ENCODE peak calls at places on chromosome 7, in four cellular contexts. O, L, S and M are unnamed samples. For H3K27me3, the result is how much of the 10 kb centered on the place peaks cover.

GRCh38 chr7:125406111-125406510 is 476.5 kb upstream of the POT1 start:
- DNase-seq in O (no peak), L (no peak), S (no peak), M (no peak)

GRCh38 chr7:76515999-76516443 is 5.7 kb downstream of the UPK3B start:
- DNase-seq in S (no peak), L (peak), O (no peak), M (no peak)

GRCh38 chr7:85237721-85238120 is 50.9 kb upstream of the SEMA3D start:
- DNase-seq in O (no peak), L (no peak), S (no peak), M (no peak)

GRCh38 chr7:92034116-92034515 is 93.5 kb downstream of the AKAP9 start:
- DNase-seq in L (no peak), O (no peak), S (no peak), M (no peak)

GRCh38 chr7:121015560-121015959 is 27.0 kb downstream of the CPED1 start:
- DNase-seq in S (no peak), L (no peak), O (no peak), M (no peak)

GRCh38 chr7:1564603-1565022 is 5.2 kb downstream of the PSMG3 start:
- DNase-seq in S (no peak), L (no peak), O (no peak), M (no peak)

GRCh38 chr7:5477723-5478531 is 54.3 kb upstream of the TNRC18 start:
- DNase-seq in O (no peak), S (no peak), L (no peak), M (peak)

GRCh38 chr7:38584443-38585210 is 46.5 kb downstream of the AMPH start:
- DNase-seq in O (no peak), S (no peak), L (no peak), M (no peak)

GRCh38 chr7:22858640-22859561 is 36.3 kb upstream of the TOMM7 start:
- DNase-seq in S (no peak), L (no peak), O (no peak), M (no peak)

GRCh38 chr7:138565451-138566114 is 105.5 kb downstream of the TRIM24 start:
- DNase-seq in O (no peak), L (peak), S (no peak), M (no peak)

GRCh38 chr7:151038951-151039849 is 9.1 kb upstream of the ASIC3 start:
- DNase-seq in L (peak), S (no peak), O (no peak), M (no peak)

GRCh38 chr7:123615344-123615743 is 13.7 kb downstream of the ASB15 start:
- DNase-seq in S (no peak), O (no peak), L (peak), M (no peak)

GRCh38 chr7:90938371-90938770 is 325.9 kb upstream of the FZD1 start:
- DNase-seq in L (no peak), O (no peak), S (no peak), M (no peak)

GRCh38 chr7:380724-381210 is 90.8 kb downstream of the FOXL3 start:
- DNase-seq in O (no peak), S (no peak), L (no peak), M (no peak)

GRCh38 chr7:1950623-1951523 is 280.8 kb downstream of the ELFN1 start:
- DNase-seq in L (no peak), S (no peak), O (no peak), M (no peak)

GRCh38 chr7:75740846-75741497 is 2.2 kb upstream of the HIP1 start:
- DNase-seq in O (no peak), L (peak), S (peak), M (no peak)

GRCh38 chr7:98974205-98974604 is 95.9 kb downstream of the TRRAP start:
- DNase-seq in S (no peak), L (no peak), O (no peak), M (no peak)

GRCh38 chr7:105887569-105888199 is 11.3 kb upstream of the ATXN7L1 start:
- DNase-seq in S (no peak), O (no peak), L (no peak), M (no peak)

GRCh38 chr7:21543528-21544302 is 876 bp downstream of the DNAH11 start:
- DNase-seq in L (no peak), S (no peak), O (no peak), M (peak)

GRCh38 chr7:116441534-116441933 is 58.0 kb upstream of the CAV2 start:
- DNase-seq in L (no peak), S (no peak), O (no peak), M (no peak)

GRCh38 chr7:42964849-42965805 is 33.0 kb downstream of the MRPL32 start:
- DNase-seq in L (no peak), S (peak), O (no peak), M (no peak)

GRCh38 chr7:43697690-43698089 is 31.6 kb downstream of the COA1 start:
- DNase-seq in S (no peak), L (no peak), O (no peak), M (no peak)

GRCh38 chr7:47326808-47327207 is 255.1 kb downstream of the TNS3 start:
- DNase-seq in O (no peak), S (no peak), L (no peak), M (no peak)

GRCh38 chr7:148572067-148572522 is 18.5 kb upstream of the C7orf33 start:
- DNase-seq in O (no peak), L (no peak), S (no peak), M (no peak)

GRCh38 chr7:139647085-139647484 is 123.6 kb downstream of the CLEC2L start:
- DNase-seq in S (peak), L (no peak), O (no peak), M (no peak)

GRCh38 chr7:34652784-34653183 is 5.2 kb upstream of the NPSR1 start:
- DNase-seq in L (peak), S (no peak), O (no peak), M (no peak)

GRCh38 chr7:137943132-137943551 is 58.7 kb downstream of the CREB3L2 start:
- DNase-seq in O (no peak), L (peak), S (no peak), M (no peak)

GRCh38 chr7:41886257-41886905 is 183.5 kb upstream of the INHBA start:
- DNase-seq in S (no peak), O (no peak), L (no peak), M (peak)

GRCh38 chr7:47895026-47895425 is 53.2 kb downstream of the PKD1L1 start:
- DNase-seq in O (no peak), S (no peak), L (no peak), M (no peak)

GRCh38 chr7:148503900-148504487 is 86.6 kb upstream of the C7orf33 start:
- DNase-seq in L (no peak), O (no peak), S (no peak), M (peak)

GRCh38 chr7:3381073-3381685 is 80.1 kb downstream of the SDK1 start:
- DNase-seq in S (no peak), L (no peak), O (no peak), M (no peak)
- H3K27me3 ChIP-seq in S (under half), L (under half), O (under half), M (under half)

DNA sequence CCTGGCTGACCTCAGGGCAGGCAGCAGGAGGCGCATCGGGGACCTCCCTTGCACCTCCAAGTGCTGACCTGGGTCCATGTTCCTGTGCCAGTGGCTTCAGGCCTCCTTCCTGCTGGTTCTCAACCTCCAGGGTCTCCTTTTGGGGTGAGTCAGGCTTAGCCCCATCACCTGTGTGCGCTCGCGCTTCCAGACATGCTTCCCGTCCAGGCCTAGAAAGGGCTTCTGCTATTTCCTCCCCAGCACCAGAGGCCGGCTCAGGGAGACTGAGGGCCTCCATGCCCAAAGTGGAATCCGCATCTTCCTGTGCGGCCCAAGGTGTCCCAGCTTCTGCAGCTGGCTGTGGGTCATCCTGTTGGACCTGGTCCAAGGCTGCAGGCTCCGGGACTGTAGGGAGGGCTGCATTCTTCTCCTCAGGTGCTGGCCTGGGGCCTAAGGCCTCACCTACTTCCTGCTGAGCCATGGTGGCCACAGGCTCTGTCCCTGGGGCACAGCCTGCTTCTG is 5.9 kb downstream of the NACAD start:
- DNase-seq in S (no peak), L (no peak), O (no peak), M (no peak)
- TF ChIP-seq YY1 in S (no peak), L (no peak), O (no peak), M (no peak)

GRCh38 chr7:149635561-149636329 is 137.6 kb downstream of the ZNF467 start:
- DNase-seq in L (peak), O (peak), S (no peak), M (no peak)
- TF ChIP-seq ZNF274 in L (no peak), O (no peak), S (no peak), M (no peak)

DNA sequence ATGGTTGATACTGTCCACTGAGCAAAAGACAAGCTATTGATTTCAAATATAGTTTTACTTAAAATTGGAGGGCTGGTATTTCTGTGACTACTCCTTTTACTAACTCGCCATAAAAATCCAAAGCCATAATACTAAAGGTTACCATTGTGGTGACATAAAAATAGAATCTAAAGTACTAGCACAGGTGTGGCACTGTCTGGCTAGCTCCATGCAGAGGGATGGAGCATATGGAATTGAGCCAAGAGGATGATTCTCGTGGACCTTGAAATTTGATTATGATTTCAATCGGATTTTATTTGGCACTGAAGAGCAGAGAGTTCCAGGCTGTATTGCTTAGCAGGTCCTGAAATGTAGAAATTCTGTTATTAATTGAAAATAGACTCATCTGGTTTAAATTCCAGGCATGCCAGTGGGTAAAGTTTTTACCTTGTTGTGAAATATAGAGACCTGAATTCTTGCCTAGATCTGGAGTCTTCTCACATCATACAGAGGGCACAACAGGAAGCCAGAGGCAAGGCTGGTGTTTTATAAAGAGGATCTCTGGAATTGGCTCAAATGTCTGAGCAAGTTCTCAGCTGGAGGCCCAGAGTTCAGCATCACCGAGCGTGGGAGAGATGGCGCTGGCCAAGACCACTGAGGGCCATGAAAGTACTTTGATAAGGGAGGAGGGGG is 29.9 kb upstream of the DLD start:
- DNase-seq in O (no peak), S (no peak), L (no peak), M (no peak)
- H3K27me3 ChIP-seq in O (under half), S (under half), L (under half), M (under half)

GRCh38 chr7:114903131-114903530 is 18.8 kb upstream of the MDFIC start:
- DNase-seq in L (no peak), S (no peak), O (no peak), M (no peak)

GRCh38 chr7:114901771-114902170 is 20.1 kb upstream of the MDFIC start:
- DNase-seq in L (no peak), O (no peak), S (no peak), M (no peak)

DNA sequence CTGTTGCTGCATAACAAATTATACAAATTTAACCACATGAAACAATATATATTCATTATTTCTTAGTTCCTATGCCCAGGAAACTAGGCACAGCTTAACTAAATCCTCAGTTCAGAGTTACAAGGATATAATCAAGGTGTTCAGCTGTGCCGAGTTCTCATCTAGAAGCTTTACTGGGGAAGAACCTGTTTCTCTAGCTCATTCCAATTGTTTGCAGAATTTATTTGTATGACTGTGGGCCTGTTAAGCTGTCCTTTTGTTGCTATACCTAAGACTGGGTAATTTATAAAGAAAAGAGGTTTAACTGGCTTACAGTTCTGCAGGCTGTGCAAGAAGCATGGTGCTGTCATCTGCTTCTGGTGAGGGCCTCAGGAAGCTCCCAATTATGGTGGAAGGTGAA is 21.8 kb upstream of the MDFIC start:
- DNase-seq in O (no peak), L (no peak), S (no peak), M (no peak)
- TF ChIP-seq YY1 in O (no peak), L (no peak), S (no peak), M (no peak)

DNA sequence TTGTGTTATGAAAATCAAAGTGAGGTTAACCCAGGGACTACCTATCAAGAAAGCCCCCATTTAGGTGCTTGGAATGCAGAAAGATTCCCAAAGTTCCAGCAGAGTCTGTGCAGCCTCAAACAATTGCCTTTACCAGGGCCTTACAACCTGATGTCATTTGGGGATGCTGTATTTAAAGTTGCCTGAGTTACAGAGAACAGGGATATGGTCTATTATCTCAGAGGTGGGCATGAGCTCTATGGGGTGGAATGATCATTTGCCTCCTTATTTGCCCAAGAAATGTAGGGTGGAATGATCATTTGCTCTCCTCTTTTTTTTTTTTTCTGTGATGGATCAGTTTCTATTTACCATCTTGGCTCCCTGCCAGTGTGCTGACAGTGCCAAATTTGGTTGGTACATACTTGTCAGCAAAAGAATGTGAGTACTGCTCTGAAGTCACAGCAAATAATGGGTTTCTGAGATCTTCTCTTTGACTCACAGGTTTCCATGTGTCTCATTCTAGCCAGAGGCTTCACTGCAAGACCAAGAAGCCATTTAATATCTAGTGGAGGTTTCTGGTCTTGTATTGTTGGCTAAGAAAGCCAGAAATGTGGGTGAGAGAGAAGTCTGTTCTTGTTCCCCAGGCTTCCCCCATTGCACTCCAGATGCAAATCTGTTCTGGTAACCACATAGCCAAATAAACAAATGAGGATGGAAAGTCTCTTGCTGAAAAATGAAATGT is 45.5 kb upstream of the ZNRF2 start:
- DNase-seq in O (no peak), L (peak), S (peak), M (no peak)
- TF ChIP-seq ZNF274 in O (no peak), L (no peak), S (no peak), M (no peak)

DNA sequence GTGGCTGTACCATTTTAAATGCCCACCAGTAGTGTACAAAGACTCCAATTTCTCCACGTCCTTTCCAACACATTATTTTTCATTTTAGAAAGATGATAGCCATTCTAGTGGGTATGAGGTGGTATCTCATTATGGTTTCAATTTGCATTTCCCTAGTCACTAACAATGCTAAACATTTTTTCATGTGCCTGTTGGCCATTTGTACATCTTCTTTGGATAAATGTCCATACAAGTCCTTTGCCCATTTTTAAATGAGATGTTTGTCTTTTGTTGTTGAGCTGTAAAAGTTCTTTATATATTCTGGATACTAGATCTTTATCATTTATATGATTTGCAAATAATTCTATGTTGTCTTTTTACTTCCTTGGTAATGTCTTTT is 18.9 kb upstream of the BPGM start:
- DNase-seq in O (no peak), L (no peak), S (no peak), M (no peak)
- H3K27me3 ChIP-seq in O (under half), L (under half), S (under half), M (under half)